ENCODE peak calls at places on chromosomes 1 and 21, in five cellular contexts. X is RWPE2, D is neural progenitor cell, W is AML-193, U is hypothalamus. L is an unnamed sample.

GRCh38 chr1:86708923-86709322 is 4.5 kb downstream of the SH3GLB1 start:
- DNase-seq in X (no peak), U (no peak), D (no peak), W (no peak), L (no peak)

GRCh38 chr1:14778882-14779594 is 180.6 kb downstream of the KAZN start:
- DNase-seq in X (no peak), W (no peak), U (no peak), D (peak), L (peak)

GRCh38 chr21:32604484-32604883 is 7.7 kb downstream of the CFAP298 start:
- DNase-seq in D (peak), W (no peak), X (no peak), U (no peak), L (peak)

GRCh38 chr1:97190326-97190725 is 468.7 kb downstream of the PTBP2 start:
- DNase-seq in U (no peak), W (no peak), X (no peak), D (no peak), L (no peak)

GRCh38 chr1:206699626-206700025 is 14.9 kb downstream of the MAPKAPK2 start:
- DNase-seq in X (peak), W (peak), U (no peak), D (no peak), L (no peak)

GRCh38 chr1:29210278-29211085 is 20.3 kb downstream of the MECR start:
- DNase-seq in D (no peak), W (no peak), U (no peak), X (no peak), L (no peak)

GRCh38 chr1:180863158-180863775 is 49.4 kb upstream of the KIAA1614 start:
- DNase-seq in D (peak), U (no peak), W (peak), X (no peak), L (peak)

GRCh38 chr1:65949230-65949626 is 156.5 kb downstream of the PDE4B start:
- DNase-seq in W (no peak), D (no peak), U (no peak), X (no peak), L (no peak)

GRCh38 chr1:116178837-116179236 is 67.6 kb downstream of the MAB21L3 start:
- DNase-seq in W (no peak), D (no peak), U (no peak), X (no peak), L (no peak)

L was measured in iPS-NIHi11.